ENCODE peak calls at places on chromosomes 12 and 14, in eight cellular contexts. L, M, X, B, J, E, U and D are unnamed samples.

GRCh38 chr12:123502163-123502562 is 31.4 kb downstream of the RILPL1 start:
- DNase-seq in M (no peak), B (no peak), U (no peak), J (no peak), L (no peak), X (no peak), E (no peak), D (no peak)

GRCh38 chr14:77870646-77871045 is 70.7 kb downstream of the ADCK1 start:
- DNase-seq in X (no peak), J (no peak), L (no peak), B (no peak), E (no peak), M (no peak), U (no peak), D (no peak)

GRCh38 chr14:22112004-22112403 is 438.4 kb upstream of the OR4E1 start:
- DNase-seq in L (no peak), E (no peak), J (no peak), B (peak), X (peak), M (no peak), U (no peak), D (no peak)

GRCh38 chr12:122862110-122862634 is 26.9 kb downstream of the HIP1R start:
- DNase-seq in E (no peak), J (no peak), B (no peak), M (peak), L (no peak), U (peak), X (no peak), D (no peak)

GRCh38 chr12:55874465-55874864 is 31.7 kb upstream of the MMP19 start:
- DNase-seq in U (no peak), M (no peak), X (no peak), B (no peak), J (no peak), E (no peak), L (no peak), D (no peak)

GRCh38 chr14:56338674-56339073 is 220.5 kb downstream of the PELI2 start:
- DNase-seq in X (no peak), B (no peak), E (no peak), U (no peak), M (no peak), L (no peak), J (no peak), D (no peak)

GRCh38 chr12:3964404-3964803 is 91.2 kb upstream of the PARP11 start:
- DNase-seq in E (no peak), U (no peak), L (no peak), B (no peak), J (no peak), X (no peak), M (no peak), D (no peak)

GRCh38 chr12:83826112-83826511 is 1086.5 kb downstream of the SLC6A15 start:
- DNase-seq in B (peak), E (no peak), U (no peak), L (no peak), X (peak), J (peak), M (no peak), D (peak)

GRCh38 chr14:68285421-68286179 is 466.0 kb downstream of the RAD51B start:
- DNase-seq in X (no peak), E (no peak), L (no peak), M (no peak), J (no peak), U (no peak), B (no peak), D (no peak)

GRCh38 chr12:93795352-93795751 is 118.2 kb downstream of the CRADD start:
- DNase-seq in U (no peak), J (no peak), M (no peak), E (no peak), L (no peak), X (no peak), B (no peak), D (no peak)

GRCh38 chr14:67674480-67675218 is at the start of gene VTI1B:
- DNase-seq in E (peak), X (peak), J (peak), U (peak), M (peak), B (peak), L (no peak), D (peak)

GRCh38 chr12:120504587-120504986 is 8.7 kb downstream of the DYNLL1 start:
- DNase-seq in M (no peak), B (no peak), J (no peak), E (no peak), U (no peak), L (no peak), X (no peak), D (no peak)

GRCh38 chr12:79057540-79057939 is 193.0 kb downstream of the SYT1 start:
- DNase-seq in M (no peak), L (no peak), J (no peak), B (no peak), E (no peak), U (no peak), X (no peak), D (no peak)

GRCh38 chr12:21823581-21823980 is 49.1 kb upstream of the KCNJ8 start:
- DNase-seq in B (no peak), L (no peak), X (no peak), M (peak), U (peak), J (no peak), E (peak), D (no peak)

GRCh38 chr12:88339254-88339949 is 197.3 kb downstream of the TMTC3 start:
- DNase-seq in U (no peak), E (no peak), X (no peak), B (peak), M (no peak), J (no peak), L (no peak), D (peak)

GRCh38 chr12:107235600-107235999 is 142.3 kb upstream of the CRY1 start:
- DNase-seq in U (no peak), J (no peak), L (no peak), X (no peak), B (no peak), M (no peak), E (no peak), D (no peak)

GRCh38 chr12:118103601-118104382 is at the start of gene VSIG10:
- DNase-seq in E (peak), B (peak), M (peak), J (no peak), U (peak), L (no peak), X (peak), D (peak)

GRCh38 chr12:96445743-96446655 is 43.4 kb upstream of the CFAP54 start:
- DNase-seq in M (no peak), U (no peak), X (no peak), B (peak), E (no peak), L (peak), J (peak), D (peak)

GRCh38 chr12:62692884-62693283 is 226.3 kb downstream of the MON2 start:
- DNase-seq in B (peak), X (no peak), L (no peak), E (no peak), M (no peak), U (no peak), J (peak), D (peak)

GRCh38 chr12:85782711-85783110 is 53.5 kb downstream of the RASSF9 start:
- DNase-seq in U (no peak), E (no peak), L (no peak), J (no peak), M (no peak), B (no peak), X (no peak), D (no peak)

GRCh38 chr14:89277229-89277628 is 139.8 kb downstream of the FOXN3 start:
- DNase-seq in U (no peak), M (peak), X (no peak), J (no peak), B (no peak), L (no peak), E (no peak), D (no peak)

GRCh38 chr14:32898876-32899275 is 39.8 kb upstream of the NPAS3 start:
- DNase-seq in L (no peak), J (no peak), E (no peak), U (no peak), M (no peak), B (no peak), X (no peak), D (no peak)

GRCh38 chr12:53235742-53236442 is 3.9 kb upstream of the RARG start:
- DNase-seq in J (no peak), X (no peak), E (no peak), M (no peak), L (no peak), U (no peak), B (no peak), D (no peak)

GRCh38 chr12:68356060-68356748 is 24.0 kb upstream of the MDM1 start:
- DNase-seq in X (no peak), L (no peak), E (no peak), B (no peak), M (no peak), U (no peak), J (no peak), D (no peak)

GRCh38 chr12:24352363-24352762 is 402.9 kb upstream of the SOX5 start:
- DNase-seq in M (no peak), X (no peak), E (no peak), J (no peak), U (no peak), L (no peak), B (no peak), D (no peak)

GRCh38 chr12:132761032-132761910 is at the start of gene ANKLE2:
- DNase-seq in J (peak), U (peak), M (peak), E (peak), X (peak), L (no peak), B (peak), D (peak)

GRCh38 chr14:81562818-81563217 is 29.2 kb upstream of the SEL1L start:
- DNase-seq in L (no peak), J (no peak), U (no peak), E (no peak), X (no peak), M (no peak), B (no peak), D (no peak)

GRCh38 chr12:70185301-70185700 is 57.9 kb upstream of the CNOT2 start:
- DNase-seq in J (no peak), E (no peak), B (no peak), U (no peak), L (no peak), M (no peak), X (no peak), D (no peak)

GRCh38 chr14:23209651-23210423 is 26.4 kb upstream of the SLC7A8 start:
- DNase-seq in B (peak), M (no peak), J (no peak), X (no peak), L (no peak), E (no peak), U (no peak), D (peak)

DNA sequence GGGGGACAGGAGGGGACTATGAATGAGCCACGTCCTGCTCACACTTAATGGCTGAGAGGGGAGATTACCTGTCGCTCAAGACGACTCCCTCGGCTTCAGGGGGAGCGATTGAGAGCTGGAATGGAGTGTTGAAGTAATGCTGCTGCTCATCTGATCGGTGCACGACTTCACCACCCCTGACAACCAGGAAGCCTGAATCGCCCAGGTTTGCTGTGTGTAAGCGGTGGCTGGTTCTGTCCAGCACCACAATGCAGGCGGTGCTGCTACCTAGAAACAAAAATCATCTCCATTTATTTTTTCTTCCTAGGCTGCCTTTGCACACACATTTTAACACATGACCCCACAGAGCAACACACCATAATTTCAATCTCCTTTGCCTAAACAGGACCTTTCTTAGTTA is 37.3 kb downstream of the PPTC7 start:
- DNase-seq in X (no peak), L (no peak), U (no peak), J (no peak), E (no peak), B (peak), M (no peak), D (no peak)
- H3K4me3 ChIP-seq in X (no peak), L (no peak), U (no peak), J (no peak), E (no peak), B (no peak), M (no peak), D (no peak)

GRCh38 chr12:131755305-131756113 is 44.6 kb downstream of the SFSWAP start:
- DNase-seq in J (peak), U (no peak), X (no peak), L (no peak), E (no peak), M (no peak), B (peak), D (peak)
- TF ChIP-seq CTCF in J (peak), U (peak), X (no peak), L (peak), E (no peak), M (no peak), B (peak), D (peak)

DNA sequence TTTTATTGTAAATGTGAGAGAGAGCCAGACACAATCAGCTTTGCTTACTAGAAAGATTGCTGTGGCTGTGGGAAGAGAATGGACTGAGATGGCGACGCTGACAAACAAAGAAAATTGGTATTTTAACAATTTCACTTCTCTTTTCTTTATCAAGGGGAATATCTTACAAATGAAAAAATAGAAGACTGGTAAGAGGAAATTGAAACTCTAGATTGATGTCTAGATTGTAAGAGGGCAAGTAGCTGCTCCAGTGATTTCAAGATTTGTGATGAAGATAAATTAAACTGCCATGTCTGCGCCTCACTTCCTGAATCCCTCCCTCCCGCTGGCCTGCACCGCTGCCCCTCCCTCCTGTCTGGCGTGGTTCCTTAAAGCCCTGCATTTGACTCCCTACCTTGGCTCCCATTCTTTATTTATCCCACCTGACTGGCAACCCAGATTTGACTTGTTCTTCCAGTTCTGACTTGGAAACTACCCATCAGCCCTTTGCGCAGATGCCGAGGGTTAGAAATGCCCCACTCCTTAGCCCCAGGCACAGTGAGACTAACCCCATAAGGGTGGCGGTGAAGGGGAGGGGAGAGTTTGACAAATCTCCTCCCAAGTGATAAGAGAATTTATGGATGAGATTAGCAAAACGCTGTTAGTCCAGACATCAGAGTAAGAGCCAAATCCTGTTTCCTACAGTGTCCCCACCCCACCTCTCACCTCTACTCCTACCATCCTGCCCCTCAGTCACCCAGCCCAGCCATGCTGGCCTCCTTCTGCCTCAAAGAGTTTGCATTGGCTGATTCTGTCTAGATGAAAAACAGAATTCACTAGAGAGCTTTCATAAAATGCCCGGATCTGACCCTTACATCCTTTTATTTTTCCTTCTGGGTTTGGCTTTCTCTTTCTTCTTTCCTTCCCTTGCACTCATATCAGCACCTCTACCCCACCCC is 125.3 kb upstream of the ATF7IP start:
- DNase-seq in U (no peak), E (no peak), J (no peak), X (no peak), B (no peak), M (no peak), L (no peak), D (no peak)
- H3K4me3 ChIP-seq in U (peak), E (no peak), J (no peak), X (no peak), B (no peak), M (peak), L (no peak), D (no peak)

GRCh38 chr12:6961695-6962284 is 8.7 kb downstream of the PHB2 start:
- DNase-seq in B (peak), U (peak), J (peak), X (peak), L (no peak), E (peak), M (peak), D (peak)
- TF ChIP-seq CTCF in B (peak), U (peak), J (peak), X (no peak), L (peak), E (no peak), M (peak), D (peak)

DNA sequence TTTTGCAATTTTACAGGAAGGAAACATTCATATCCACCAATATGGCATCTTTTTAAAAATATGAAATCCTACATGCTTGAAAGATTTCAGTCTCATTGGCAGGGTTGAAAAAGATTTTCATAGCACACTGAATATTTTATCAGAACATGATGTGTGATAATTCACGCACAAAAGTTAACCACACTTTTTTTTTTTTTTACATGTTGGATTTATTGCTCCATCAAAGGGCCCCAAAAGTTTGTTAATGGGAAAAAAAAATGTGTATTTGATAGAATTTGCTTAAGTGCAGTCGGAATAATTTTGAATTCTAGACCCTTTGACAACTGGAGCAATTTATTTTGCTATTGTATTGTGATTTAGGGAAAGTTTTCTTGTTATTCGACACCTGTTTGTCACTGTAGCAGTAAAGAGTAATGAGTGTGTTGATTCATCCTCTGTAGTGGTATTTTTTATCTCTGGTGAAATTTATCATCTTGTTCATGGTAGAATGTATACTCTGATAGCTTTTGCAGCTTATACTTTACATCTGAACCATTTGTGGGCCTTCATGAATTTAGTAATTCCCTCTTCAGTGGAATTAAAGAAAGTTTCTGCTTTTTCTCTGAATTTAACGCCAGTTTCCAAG is 1.1 kb downstream of the EML1 start:
- DNase-seq in U (no peak), J (no peak), X (no peak), M (no peak), L (no peak), B (no peak), E (no peak), D (no peak)
- H3K4me3 ChIP-seq in U (peak), J (peak), X (peak), M (peak), L (peak), B (peak), E (no peak), D (peak)

DNA sequence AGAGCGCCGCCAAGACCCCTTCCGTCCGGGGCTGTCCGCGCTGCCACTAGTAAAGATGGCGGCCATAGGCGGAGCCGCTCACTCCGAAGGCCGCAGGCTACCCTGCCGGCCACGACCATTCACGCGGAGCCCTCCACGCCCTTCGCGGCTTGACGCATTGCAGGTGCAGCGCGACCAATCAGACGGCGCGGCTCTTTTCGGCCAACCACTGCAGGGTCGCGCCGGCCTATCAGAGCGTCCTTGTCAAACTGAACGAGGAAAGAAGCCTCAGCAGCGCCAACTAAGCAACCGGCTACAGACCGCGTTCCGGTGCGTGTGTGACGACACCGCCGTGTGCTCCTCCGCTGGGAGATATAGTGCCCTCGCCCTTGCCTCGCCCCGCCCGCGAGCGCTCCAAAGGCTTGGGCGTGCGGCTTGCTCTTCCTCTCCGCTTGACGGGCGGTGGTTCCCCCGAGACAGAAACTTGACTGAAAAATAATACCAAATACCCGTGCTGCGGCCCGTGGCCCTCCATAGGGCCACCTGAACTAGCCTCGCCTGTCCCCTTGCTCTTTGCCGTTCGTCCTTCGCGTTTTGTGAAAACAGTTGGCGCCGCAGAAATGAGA is 13.6 kb upstream of the CALM1 start:
- DNase-seq in B (peak), U (peak), E (peak), X (peak), L (peak), J (peak), M (peak), D (peak)
- TF ChIP-seq CTCF in B (peak), U (no peak), E (peak), X (no peak), L (peak), J (no peak), M (peak), D (no peak)

DNA sequence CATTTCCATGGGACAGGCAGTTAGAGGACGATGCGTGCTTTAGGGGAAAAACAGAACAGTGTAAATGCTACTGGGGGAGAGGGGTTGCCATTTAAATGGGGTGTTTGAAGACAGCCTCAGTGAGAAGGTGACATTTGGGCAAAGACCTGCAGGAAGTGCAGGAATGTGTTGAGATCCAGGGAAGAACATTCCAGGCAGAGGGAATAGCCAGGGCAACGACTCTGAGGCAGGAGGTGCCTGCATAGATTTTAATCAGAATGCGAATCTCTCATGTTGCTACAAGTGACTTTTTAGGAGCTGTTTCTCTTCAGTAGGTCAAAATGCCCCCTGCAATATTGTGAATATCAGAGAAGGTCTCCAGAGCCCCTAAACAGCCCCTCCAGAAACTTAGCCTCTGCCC is 7.6 kb upstream of the SCARB1 start:
- DNase-seq in E (no peak), J (no peak), L (no peak), X (no peak), U (no peak), B (no peak), M (no peak), D (no peak)
- H3K4me3 ChIP-seq in E (no peak), J (no peak), L (no peak), X (no peak), U (no peak), B (no peak), M (no peak), D (no peak)